ENCODE peak calls at places on chromosomes 6 and 20, in six cellular contexts. One of them, this sample, is unnamed.
A peak's percentile ranks its signal among the peaks of the same experiment; 100 is the strongest.

GRCh38 chr6:27312146-27312949 is at the start of gene POM121L2:
- DNase-seq in thoracic aorta: no peak
- DNase-seq in activated B cell treated with CpG ODN at 0.5 μM for 24 hours: peak; percentile 53
- DNase-seq in colonic mucosa: peak; percentile 83
- DNase-seq in cardiac fibroblast: peak; percentile 53
- DNase-seq in sigmoid colon: no peak
- DNase-seq in this sample: no peak

GRCh38 chr20:641516-641913 is 11.5 kb downstream of the SRXN1 start:
- DNase-seq in thoracic aorta: no peak
- DNase-seq in activated B cell treated with CpG ODN at 0.5 μM for 24 hours: no peak
- DNase-seq in colonic mucosa: no peak
- DNase-seq in cardiac fibroblast: no peak
- DNase-seq in sigmoid colon: no peak
- DNase-seq in this sample: no peak

GRCh38 chr6:71698698-71699097 is 187.7 kb upstream of the RIMS1 start:
- DNase-seq in thoracic aorta: no peak
- DNase-seq in activated B cell treated with CpG ODN at 0.5 μM for 24 hours: no peak
- DNase-seq in colonic mucosa: no peak
- DNase-seq in cardiac fibroblast: no peak
- DNase-seq in sigmoid colon: no peak
- DNase-seq in this sample: no peak

GRCh38 chr6:34132486-34133185 is 13.3 kb downstream of the GRM4 start:
- DNase-seq in thoracic aorta: no peak
- DNase-seq in activated B cell treated with CpG ODN at 0.5 μM for 24 hours: no peak
- DNase-seq in colonic mucosa: no peak
- DNase-seq in cardiac fibroblast: peak; percentile 26
- DNase-seq in sigmoid colon: no peak
- DNase-seq in this sample: no peak

GRCh38 chr6:169317441-169318202 is 64.0 kb upstream of the THBS2 start:
- DNase-seq in thoracic aorta: no peak
- DNase-seq in activated B cell treated with CpG ODN at 0.5 μM for 24 hours: no peak
- DNase-seq in colonic mucosa: no peak
- DNase-seq in cardiac fibroblast: no peak
- DNase-seq in sigmoid colon: no peak
- DNase-seq in this sample: no peak

GRCh38 chr6:14270925-14271791 is 153.6 kb downstream of the CD83 start:
- DNase-seq in thoracic aorta: no peak
- DNase-seq in activated B cell treated with CpG ODN at 0.5 μM for 24 hours: no peak
- DNase-seq in colonic mucosa: peak; percentile 73
- DNase-seq in cardiac fibroblast: peak; percentile 83
- DNase-seq in sigmoid colon: no peak
- DNase-seq in this sample: peak; percentile 69

GRCh38 chr6:3750324-3751018 is 1.0 kb downstream of the PXDC1 start:
- DNase-seq in thoracic aorta: no peak
- DNase-seq in activated B cell treated with CpG ODN at 0.5 μM for 24 hours: peak; percentile 46
- DNase-seq in colonic mucosa: peak; percentile 76
- DNase-seq in cardiac fibroblast: peak; percentile 79
- DNase-seq in sigmoid colon: peak; percentile 95
- DNase-seq in this sample: peak; percentile 89

GRCh38 chr6:15476631-15477380 is 186.0 kb downstream of the DTNBP1 start:
- DNase-seq in thoracic aorta: no peak
- DNase-seq in activated B cell treated with CpG ODN at 0.5 μM for 24 hours: no peak
- DNase-seq in colonic mucosa: no peak
- DNase-seq in cardiac fibroblast: no peak
- DNase-seq in sigmoid colon: no peak
- DNase-seq in this sample: no peak

GRCh38 chr6:25006565-25007001 is 70.8 kb upstream of the RIPOR2 start:
- DNase-seq in thoracic aorta: peak; percentile 40
- DNase-seq in activated B cell treated with CpG ODN at 0.5 μM for 24 hours: no peak
- DNase-seq in colonic mucosa: peak; percentile 32
- DNase-seq in cardiac fibroblast: peak; percentile 89
- DNase-seq in sigmoid colon: peak; percentile 73
- DNase-seq in this sample: no peak

GRCh38 chr6:135114355-135115145 is 59.9 kb upstream of the HBS1L start:
- DNase-seq in thoracic aorta: no peak
- DNase-seq in activated B cell treated with CpG ODN at 0.5 μM for 24 hours: no peak
- DNase-seq in colonic mucosa: no peak
- DNase-seq in cardiac fibroblast: no peak
- DNase-seq in sigmoid colon: no peak
- DNase-seq in this sample: no peak

GRCh38 chr6:3235486-3235885 is 8.0 kb upstream of the TUBB2B start:
- DNase-seq in thoracic aorta: no peak
- DNase-seq in activated B cell treated with CpG ODN at 0.5 μM for 24 hours: no peak
- DNase-seq in colonic mucosa: no peak
- DNase-seq in cardiac fibroblast: no peak
- DNase-seq in sigmoid colon: no peak
- DNase-seq in this sample: no peak

GRCh38 chr6:149560736-149561135 is 5.4 kb upstream of the GINM1 start:
- DNase-seq in thoracic aorta: no peak
- DNase-seq in activated B cell treated with CpG ODN at 0.5 μM for 24 hours: no peak
- DNase-seq in colonic mucosa: no peak
- DNase-seq in cardiac fibroblast: no peak
- DNase-seq in sigmoid colon: no peak
- DNase-seq in this sample: no peak

GRCh38 chr6:153070756-153071155 is 60.3 kb downstream of the RGS17 start:
- DNase-seq in thoracic aorta: no peak
- DNase-seq in activated B cell treated with CpG ODN at 0.5 μM for 24 hours: no peak
- DNase-seq in colonic mucosa: no peak
- DNase-seq in cardiac fibroblast: no peak
- DNase-seq in sigmoid colon: no peak
- DNase-seq in this sample: no peak

GRCh38 chr6:87473419-87473903 is 687 bp downstream of the SLC35A1 start:
- DNase-seq in thoracic aorta: peak; percentile 2
- DNase-seq in activated B cell treated with CpG ODN at 0.5 μM for 24 hours: no peak
- DNase-seq in colonic mucosa: peak; percentile 68
- DNase-seq in cardiac fibroblast: peak; percentile 63
- DNase-seq in sigmoid colon: no peak
- DNase-seq in this sample: no peak

GRCh38 chr6:168062346-168063289 is 16.4 kb downstream of the FRMD1 start:
- DNase-seq in thoracic aorta: no peak
- DNase-seq in activated B cell treated with CpG ODN at 0.5 μM for 24 hours: no peak
- DNase-seq in colonic mucosa: no peak
- DNase-seq in cardiac fibroblast: no peak
- DNase-seq in sigmoid colon: no peak
- DNase-seq in this sample: no peak

GRCh38 chr6:8085053-8085511 is 17.3 kb downstream of the EEF1E1 start:
- DNase-seq in thoracic aorta: no peak
- DNase-seq in activated B cell treated with CpG ODN at 0.5 μM for 24 hours: no peak
- DNase-seq in colonic mucosa: no peak
- DNase-seq in cardiac fibroblast: peak; percentile 89
- DNase-seq in sigmoid colon: no peak
- DNase-seq in this sample: no peak

GRCh38 chr6:27891300-27891913 is 20.8 kb downstream of the OR2B2 start:
- DNase-seq in thoracic aorta: no peak
- DNase-seq in activated B cell treated with CpG ODN at 0.5 μM for 24 hours: no peak
- DNase-seq in colonic mucosa: no peak
- DNase-seq in cardiac fibroblast: no peak
- DNase-seq in sigmoid colon: no peak
- DNase-seq in this sample: no peak

GRCh38 chr6:89731924-89732568 is 87.5 kb downstream of the MDN1 start:
- DNase-seq in thoracic aorta: no peak
- DNase-seq in activated B cell treated with CpG ODN at 0.5 μM for 24 hours: no peak
- DNase-seq in colonic mucosa: no peak
- DNase-seq in cardiac fibroblast: no peak
- DNase-seq in sigmoid colon: no peak
- DNase-seq in this sample: no peak

GRCh38 chr6:89727501-89727900 is 89.0 kb upstream of the LYRM2 start:
- DNase-seq in thoracic aorta: no peak
- DNase-seq in activated B cell treated with CpG ODN at 0.5 μM for 24 hours: no peak
- DNase-seq in colonic mucosa: no peak
- DNase-seq in cardiac fibroblast: no peak
- DNase-seq in sigmoid colon: no peak
- DNase-seq in this sample: no peak

GRCh38 chr6:89734526-89734925 is 85.1 kb downstream of the MDN1 start:
- DNase-seq in thoracic aorta: no peak
- DNase-seq in activated B cell treated with CpG ODN at 0.5 μM for 24 hours: no peak
- DNase-seq in colonic mucosa: no peak
- DNase-seq in cardiac fibroblast: peak; percentile 7
- DNase-seq in sigmoid colon: no peak
- DNase-seq in this sample: no peak

GRCh38 chr6:89724981-89725380 is 86.4 kb upstream of the LYRM2 start:
- DNase-seq in thoracic aorta: no peak
- DNase-seq in activated B cell treated with CpG ODN at 0.5 μM for 24 hours: no peak
- DNase-seq in colonic mucosa: no peak
- DNase-seq in cardiac fibroblast: no peak
- DNase-seq in sigmoid colon: no peak
- DNase-seq in this sample: no peak

DNA sequence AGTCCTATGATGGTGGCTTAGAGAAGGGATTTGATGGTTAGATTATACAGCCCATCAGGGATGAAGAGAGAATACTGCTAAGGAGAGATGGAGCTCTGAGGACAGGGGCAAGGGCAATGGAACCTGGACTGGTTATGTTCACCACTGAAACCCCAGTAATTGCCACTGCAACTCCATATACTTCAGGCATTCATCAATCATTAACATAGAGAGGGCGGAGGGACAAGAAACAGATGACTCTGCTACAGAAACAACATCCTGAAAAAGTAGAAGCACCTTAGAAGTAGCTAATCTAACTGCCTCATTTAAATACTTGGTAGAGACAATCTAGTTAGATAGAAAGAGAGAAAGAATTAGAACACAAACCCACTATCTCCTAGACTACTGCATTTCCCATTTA is 89.8 kb downstream of the MDN1 start:
- DNase-seq in thoracic aorta: no peak
- DNase-seq in activated B cell treated with CpG ODN at 0.5 μM for 24 hours: no peak
- DNase-seq in colonic mucosa: no peak
- DNase-seq in cardiac fibroblast: no peak
- DNase-seq in sigmoid colon: no peak
- DNase-seq in this sample: no peak
- TF ChIP-seq CTCF in thoracic aorta: no peak
- TF ChIP-seq CTCF in activated B cell treated with CpG ODN at 0.5 μM for 24 hours: no peak
- TF ChIP-seq CTCF in colonic mucosa: no peak
- TF ChIP-seq CTCF in cardiac fibroblast: no peak
- TF ChIP-seq CTCF in sigmoid colon: no peak
- TF ChIP-seq CTCF in this sample: no peak

DNA sequence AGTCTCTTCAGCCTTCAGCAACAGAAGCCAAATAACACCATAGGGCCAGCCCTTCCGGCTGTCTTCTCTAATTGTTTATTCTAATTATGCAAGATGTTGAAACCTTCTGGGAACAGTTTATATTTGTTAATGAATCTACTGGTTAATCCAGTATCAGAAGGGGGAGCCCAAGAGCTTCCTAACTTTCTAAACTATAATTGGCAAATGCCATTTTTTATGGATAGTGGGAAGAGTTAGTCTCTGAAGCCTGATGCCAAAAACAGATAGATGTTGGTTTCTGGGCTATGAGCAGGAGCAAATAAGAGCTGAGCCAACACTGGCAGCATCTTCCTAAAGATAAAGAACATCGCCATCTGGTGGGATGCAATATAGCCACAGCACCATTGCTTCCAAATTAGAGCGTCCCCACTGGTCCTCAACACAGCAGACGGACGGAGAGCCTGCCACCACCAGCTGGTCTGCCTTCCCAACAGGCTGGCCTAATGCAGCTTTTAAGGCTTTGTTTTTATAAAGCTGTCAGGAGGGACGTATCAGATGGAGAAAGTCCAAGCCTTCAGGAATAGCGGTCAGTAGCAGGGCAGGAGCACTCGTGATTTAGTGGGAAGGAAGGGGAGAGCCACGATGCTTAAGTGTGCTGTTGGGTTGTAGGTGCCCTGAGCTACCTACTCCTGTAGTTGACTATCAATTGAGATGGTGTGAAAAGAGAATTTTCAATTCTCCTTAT is 118.8 kb downstream of the RALGAPA2 start:
- DNase-seq in thoracic aorta: no peak
- DNase-seq in activated B cell treated with CpG ODN at 0.5 μM for 24 hours: no peak
- DNase-seq in colonic mucosa: no peak
- DNase-seq in cardiac fibroblast: peak; percentile 56
- DNase-seq in sigmoid colon: no peak
- DNase-seq in this sample: no peak
- TF ChIP-seq CTCF in thoracic aorta: no peak
- TF ChIP-seq CTCF in activated B cell treated with CpG ODN at 0.5 μM for 24 hours: no peak
- TF ChIP-seq CTCF in colonic mucosa: no peak
- TF ChIP-seq CTCF in cardiac fibroblast: peak; percentile 61
- TF ChIP-seq CTCF in sigmoid colon: no peak
- TF ChIP-seq CTCF in this sample: peak; percentile 53

DNA sequence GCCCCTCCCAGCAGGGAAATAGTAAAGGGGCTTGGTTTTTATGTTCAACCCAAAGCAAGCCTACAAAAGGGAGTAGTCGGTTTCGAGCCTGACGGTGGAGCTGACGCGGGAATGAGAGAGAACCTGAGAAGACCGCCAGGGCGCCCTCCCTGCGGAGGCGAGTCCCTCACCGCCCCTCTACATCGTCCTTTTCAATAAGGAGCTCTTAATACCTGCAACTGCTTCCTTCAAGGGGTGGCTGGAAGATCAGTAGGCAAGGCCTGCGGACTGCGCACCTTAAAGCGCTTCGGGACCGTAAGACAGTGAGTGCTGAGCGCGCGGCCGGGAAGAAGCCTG is 709 bp upstream of the ZNF76 start:
- DNase-seq in thoracic aorta: no peak
- DNase-seq in activated B cell treated with CpG ODN at 0.5 μM for 24 hours: no peak
- DNase-seq in colonic mucosa: no peak
- DNase-seq in cardiac fibroblast: peak; percentile 68
- DNase-seq in sigmoid colon: peak; percentile 76
- DNase-seq in this sample: no peak
- TF ChIP-seq CTCF in thoracic aorta: no peak
- TF ChIP-seq CTCF in activated B cell treated with CpG ODN at 0.5 μM for 24 hours: no peak
- TF ChIP-seq CTCF in colonic mucosa: no peak
- TF ChIP-seq CTCF in cardiac fibroblast: peak; percentile 4
- TF ChIP-seq CTCF in sigmoid colon: no peak
- TF ChIP-seq CTCF in this sample: peak; percentile 28

DNA sequence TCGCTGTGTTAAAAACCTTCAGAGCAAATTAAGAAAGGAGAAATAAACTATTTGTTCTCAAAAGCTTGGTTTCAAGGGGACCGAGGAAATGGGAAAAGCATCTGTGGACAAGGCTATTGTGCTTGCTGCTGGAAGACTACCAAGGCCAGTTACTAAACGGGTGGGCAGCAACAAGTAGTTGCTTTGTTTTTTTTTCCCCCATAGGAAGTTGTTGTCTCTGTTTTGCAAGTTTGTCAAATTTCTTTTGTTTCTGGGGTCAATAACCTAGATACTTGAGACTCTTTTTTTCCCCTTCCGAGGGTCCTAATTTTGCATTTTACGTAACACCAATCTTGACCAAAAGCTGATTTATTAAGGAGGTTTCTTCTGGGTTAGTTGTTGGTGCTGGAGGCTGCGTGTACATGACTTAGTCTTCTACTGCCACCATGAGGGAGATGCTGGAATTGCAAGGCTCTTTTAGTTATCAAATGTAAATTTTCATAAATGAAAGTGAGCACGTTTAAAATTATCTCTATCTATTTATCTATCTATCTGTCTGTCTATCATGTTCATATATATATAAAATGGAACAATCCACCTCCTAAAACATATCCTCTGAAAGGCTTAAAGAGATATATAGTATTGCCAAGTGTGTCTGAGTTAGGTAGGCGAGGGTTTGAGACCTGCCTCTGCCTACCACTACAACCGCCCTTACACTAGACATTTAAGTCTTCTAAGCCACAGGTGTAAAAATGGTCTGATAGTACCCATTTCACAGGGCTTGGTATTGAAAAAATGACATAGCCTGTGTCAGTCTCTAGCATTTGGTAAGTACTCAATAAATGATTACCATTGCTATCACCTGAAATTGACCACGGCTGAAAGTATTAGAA is 60.3 kb downstream of the GCLC start:
- DNase-seq in thoracic aorta: peak; percentile 48
- DNase-seq in activated B cell treated with CpG ODN at 0.5 μM for 24 hours: no peak
- DNase-seq in colonic mucosa: peak; percentile 83
- DNase-seq in cardiac fibroblast: peak; percentile 85
- DNase-seq in sigmoid colon: peak; percentile 84
- DNase-seq in this sample: no peak
- TF ChIP-seq CTCF in thoracic aorta: peak; percentile 93
- TF ChIP-seq CTCF in activated B cell treated with CpG ODN at 0.5 μM for 24 hours: peak; percentile 82
- TF ChIP-seq CTCF in colonic mucosa: peak; percentile 98
- TF ChIP-seq CTCF in cardiac fibroblast: peak; percentile 92
- TF ChIP-seq CTCF in sigmoid colon: peak; percentile 89
- TF ChIP-seq CTCF in this sample: peak; percentile 93